ENCODE peak calls at places on chromosomes 6 and 20, in five cellular contexts. R, D, X, I and H are unnamed samples.
A peak's percentile ranks its signal among the peaks of the same experiment; 100 is the strongest.

GRCh38 chr6:13141392-13141791 is 186.9 kb downstream of the TBC1D7 start:
- DNase-seq in R (no peak), D (no peak), X (no peak), I (no peak), H (no peak)

GRCh38 chr6:8108759-8109539 is 6.6 kb upstream of the EEF1E1 start:
- DNase-seq in R (no peak), D (no peak), X (no peak), I (no peak), H (no peak)

GRCh38 chr6:53293691-53294090 is 55.1 kb downstream of the ELOVL5 start:
- DNase-seq in R (no peak), D (no peak), X (no peak), I (no peak), H (no peak)

GRCh38 chr6:52389626-52390360 is 27.8 kb downstream of the PAQR8 start:
- DNase-seq in R (peak; percentile 84), D (no peak), X (peak; percentile 46), I (peak; percentile 73), H (peak; percentile 92)

GRCh38 chr6:123641497-123641896 is 4.7 kb upstream of the TRDN start:
- DNase-seq in R (no peak), D (no peak), X (no peak), I (no peak), H (no peak)

GRCh38 chr6:119467478-119468081 is 118.0 kb upstream of the MAN1A1 start:
- DNase-seq in R (peak; percentile 53), D (no peak), X (peak; percentile 65), I (peak; percentile 40), H (no peak)

GRCh38 chr20:21693322-21693721 is 12.1 kb upstream of the PAX1 start:
- DNase-seq in R (peak; percentile 19), D (no peak), X (no peak), I (no peak), H (no peak)

GRCh38 chr20:61322151-61322860 is 70.2 kb downstream of the CDH4 start:
- DNase-seq in R (no peak), D (no peak), X (no peak), I (no peak), H (no peak)

GRCh38 chr6:48535569-48535968 is 424.6 kb upstream of the PTCHD4 start:
- DNase-seq in R (peak; percentile 97), D (peak; percentile 2), X (peak; percentile 77), I (peak; percentile 69), H (peak; percentile 33)

GRCh38 chr6:12113190-12113578 is 101.1 kb downstream of the HIVEP1 start:
- DNase-seq in R (peak; percentile 55), D (peak; percentile 45), X (peak; percentile 90), I (peak; percentile 92), H (peak; percentile 58)